ENCODE peak calls at places on chromosomes 2 and 18, in six cellular contexts. One of them, this sample, is unnamed.

GRCh38 chr18:37138456-37138855 is 309.5 kb downstream of the KIAA1328 start:
- DNase-seq in tibial nerve: no peak
- DNase-seq in putamen: no peak
- DNase-seq in brain microvascular endothelial cell: no peak
- DNase-seq in fibroblast of the aortic adventitia: no peak
- DNase-seq in neuronal stem cell: no peak
- DNase-seq in this sample: no peak

GRCh38 chr2:160582481-160583161 is 89.0 kb upstream of the RBMS1 start:
- DNase-seq in putamen: no peak
- DNase-seq in tibial nerve: no peak
- DNase-seq in brain microvascular endothelial cell: peak; percentile 73
- DNase-seq in fibroblast of the aortic adventitia: peak; percentile 93
- DNase-seq in neuronal stem cell: peak; percentile 44
- DNase-seq in this sample: peak; percentile 30

GRCh38 chr2:2536416-2537056 is 205.5 kb upstream of the MYT1L start:
- DNase-seq in brain microvascular endothelial cell: no peak
- DNase-seq in neuronal stem cell: no peak
- DNase-seq in tibial nerve: no peak
- DNase-seq in putamen: no peak
- DNase-seq in fibroblast of the aortic adventitia: no peak
- DNase-seq in this sample: peak; percentile 29

GRCh38 chr2:207474871-207475485 is 54.8 kb upstream of the CREB1 start:
- DNase-seq in putamen: peak; percentile 71
- DNase-seq in tibial nerve: peak; percentile 84
- DNase-seq in brain microvascular endothelial cell: peak; percentile 51
- DNase-seq in fibroblast of the aortic adventitia: peak; percentile 84
- DNase-seq in neuronal stem cell: peak; percentile 51
- DNase-seq in this sample: peak; percentile 75

GRCh38 chr2:183260527-183260926 is 136.3 kb downstream of the NUP35 start:
- DNase-seq in brain microvascular endothelial cell: no peak
- DNase-seq in putamen: no peak
- DNase-seq in tibial nerve: no peak
- DNase-seq in neuronal stem cell: no peak
- DNase-seq in fibroblast of the aortic adventitia: no peak
- DNase-seq in this sample: no peak

GRCh38 chr2:156892449-156893335 is 364.8 kb upstream of the GALNT5 start:
- DNase-seq in brain microvascular endothelial cell: peak; percentile 16
- DNase-seq in tibial nerve: peak; percentile 7
- DNase-seq in fibroblast of the aortic adventitia: peak; percentile 48
- DNase-seq in putamen: no peak
- DNase-seq in neuronal stem cell: peak; percentile 41
- DNase-seq in this sample: peak; percentile 69

GRCh38 chr2:111930875-111931274 is 32.5 kb downstream of the MERTK start:
- DNase-seq in neuronal stem cell: no peak
- DNase-seq in putamen: peak; percentile 18
- DNase-seq in tibial nerve: no peak
- DNase-seq in brain microvascular endothelial cell: peak; percentile 35
- DNase-seq in fibroblast of the aortic adventitia: peak; percentile 82
- DNase-seq in this sample: no peak

GRCh38 chr2:43039376-43040080 is 186.9 kb downstream of the ZFP36L2 start:
- DNase-seq in tibial nerve: no peak
- DNase-seq in fibroblast of the aortic adventitia: no peak
- DNase-seq in neuronal stem cell: no peak
- DNase-seq in brain microvascular endothelial cell: no peak
- DNase-seq in putamen: no peak
- DNase-seq in this sample: no peak

GRCh38 chr2:230203110-230203676 is 16.6 kb downstream of the SP110 start:
- DNase-seq in fibroblast of the aortic adventitia: no peak
- DNase-seq in putamen: no peak
- DNase-seq in neuronal stem cell: no peak
- DNase-seq in tibial nerve: no peak
- DNase-seq in brain microvascular endothelial cell: no peak
- DNase-seq in this sample: no peak

GRCh38 chr18:64372850-64373249 is 224.0 kb upstream of the LINC00305 start:
- DNase-seq in fibroblast of the aortic adventitia: no peak
- DNase-seq in tibial nerve: no peak
- DNase-seq in neuronal stem cell: no peak
- DNase-seq in putamen: no peak
- DNase-seq in brain microvascular endothelial cell: no peak
- DNase-seq in this sample: no peak

GRCh38 chr2:229154381-229154780 is 116.7 kb downstream of the PID1 start:
- DNase-seq in fibroblast of the aortic adventitia: peak; percentile 15
- DNase-seq in brain microvascular endothelial cell: peak; percentile 59
- DNase-seq in tibial nerve: no peak
- DNase-seq in putamen: no peak
- DNase-seq in neuronal stem cell: no peak
- DNase-seq in this sample: no peak

GRCh38 chr2:6310186-6310909 is 555.4 kb downstream of the CMPK2 start:
- DNase-seq in fibroblast of the aortic adventitia: no peak
- DNase-seq in brain microvascular endothelial cell: no peak
- DNase-seq in neuronal stem cell: no peak
- DNase-seq in putamen: peak; percentile 19
- DNase-seq in tibial nerve: no peak
- DNase-seq in this sample: no peak

GRCh38 chr18:79118797-79119196 is 49.6 kb downstream of the ATP9B start:
- DNase-seq in fibroblast of the aortic adventitia: no peak
- DNase-seq in putamen: no peak
- DNase-seq in brain microvascular endothelial cell: no peak
- DNase-seq in tibial nerve: no peak
- DNase-seq in neuronal stem cell: no peak
- DNase-seq in this sample: no peak

GRCh38 chr2:48080534-48081316 is 174.4 kb upstream of the FBXO11 start:
- DNase-seq in putamen: peak; percentile 34
- DNase-seq in neuronal stem cell: no peak
- DNase-seq in fibroblast of the aortic adventitia: no peak
- DNase-seq in brain microvascular endothelial cell: no peak
- DNase-seq in tibial nerve: no peak
- DNase-seq in this sample: no peak

GRCh38 chr2:197997083-197997541 is 192.7 kb downstream of the PLCL1 start:
- DNase-seq in fibroblast of the aortic adventitia: no peak
- DNase-seq in neuronal stem cell: no peak
- DNase-seq in putamen: no peak
- DNase-seq in brain microvascular endothelial cell: no peak
- DNase-seq in tibial nerve: no peak
- DNase-seq in this sample: no peak

GRCh38 chr18:2914185-2914584 is 67.4 kb downstream of the EMILIN2 start:
- DNase-seq in putamen: no peak
- DNase-seq in fibroblast of the aortic adventitia: no peak
- DNase-seq in tibial nerve: no peak
- DNase-seq in neuronal stem cell: no peak
- DNase-seq in brain microvascular endothelial cell: no peak
- DNase-seq in this sample: no peak

GRCh38 chr2:113977660-113978523 is 88.0 kb downstream of the ACTR3 start:
- DNase-seq in tibial nerve: peak; percentile 45
- DNase-seq in fibroblast of the aortic adventitia: peak; percentile 57
- DNase-seq in neuronal stem cell: peak; percentile 18
- DNase-seq in putamen: peak; percentile 14
- DNase-seq in brain microvascular endothelial cell: peak; percentile 28
- DNase-seq in this sample: peak; percentile 68

GRCh38 chr2:127661949-127662510 is 13.3 kb downstream of the LIMS2 start:
- DNase-seq in putamen: no peak
- DNase-seq in neuronal stem cell: no peak
- DNase-seq in fibroblast of the aortic adventitia: peak; percentile 69
- DNase-seq in tibial nerve: no peak
- DNase-seq in brain microvascular endothelial cell: no peak
- DNase-seq in this sample: no peak

GRCh38 chr2:166230724-166231070 is 102.9 kb upstream of the SCN1A start:
- DNase-seq in putamen: no peak
- DNase-seq in brain microvascular endothelial cell: no peak
- DNase-seq in tibial nerve: no peak
- DNase-seq in neuronal stem cell: no peak
- DNase-seq in fibroblast of the aortic adventitia: no peak
- DNase-seq in this sample: no peak

GRCh38 chr2:98522854-98523253 is 78.2 kb downstream of the INPP4A start:
- DNase-seq in putamen: no peak
- DNase-seq in fibroblast of the aortic adventitia: no peak
- DNase-seq in tibial nerve: no peak
- DNase-seq in neuronal stem cell: no peak
- DNase-seq in brain microvascular endothelial cell: peak; percentile 32
- DNase-seq in this sample: no peak

GRCh38 chr2:40173276-40173675 is 278.6 kb downstream of the SLC8A1 start:
- DNase-seq in neuronal stem cell: no peak
- DNase-seq in tibial nerve: no peak
- DNase-seq in brain microvascular endothelial cell: no peak
- DNase-seq in fibroblast of the aortic adventitia: no peak
- DNase-seq in putamen: no peak
- DNase-seq in this sample: no peak

GRCh38 chr2:73640537-73640936 is 1.7 kb downstream of the NAT8 start:
- DNase-seq in tibial nerve: no peak
- DNase-seq in brain microvascular endothelial cell: no peak
- DNase-seq in putamen: peak; percentile 3
- DNase-seq in neuronal stem cell: no peak
- DNase-seq in fibroblast of the aortic adventitia: no peak
- DNase-seq in this sample: no peak

GRCh38 chr18:32919799-32920198 is 147.0 kb upstream of the KLHL14 start:
- DNase-seq in fibroblast of the aortic adventitia: peak; percentile 16
- DNase-seq in putamen: no peak
- DNase-seq in neuronal stem cell: peak; percentile 29
- DNase-seq in tibial nerve: no peak
- DNase-seq in brain microvascular endothelial cell: no peak
- DNase-seq in this sample: peak; percentile 55

GRCh38 chr2:200077210-200077650 is 121.8 kb downstream of the MAIP1 start:
- DNase-seq in brain microvascular endothelial cell: peak; percentile 70
- DNase-seq in putamen: no peak
- DNase-seq in fibroblast of the aortic adventitia: peak; percentile 60
- DNase-seq in neuronal stem cell: no peak
- DNase-seq in tibial nerve: no peak
- DNase-seq in this sample: peak; percentile 56

GRCh38 chr2:8847400-8847799 is 10.0 kb upstream of the KIDINS220 start:
- DNase-seq in brain microvascular endothelial cell: no peak
- DNase-seq in fibroblast of the aortic adventitia: peak; percentile 47
- DNase-seq in tibial nerve: no peak
- DNase-seq in putamen: no peak
- DNase-seq in neuronal stem cell: no peak
- DNase-seq in this sample: no peak

GRCh38 chr2:234556848-234557573 is 60.1 kb upstream of the ARL4C start:
- DNase-seq in neuronal stem cell: no peak
- DNase-seq in fibroblast of the aortic adventitia: peak; percentile 35
- DNase-seq in tibial nerve: no peak
- DNase-seq in brain microvascular endothelial cell: peak; percentile 32
- DNase-seq in putamen: no peak
- DNase-seq in this sample: peak; percentile 28

GRCh38 chr18:36757081-36757480 is 71.7 kb downstream of the TPGS2 start:
- DNase-seq in tibial nerve: peak; percentile 65
- DNase-seq in brain microvascular endothelial cell: peak; percentile 49
- DNase-seq in putamen: peak; percentile 52
- DNase-seq in neuronal stem cell: peak; percentile 27
- DNase-seq in fibroblast of the aortic adventitia: peak; percentile 82
- DNase-seq in this sample: peak; percentile 76

GRCh38 chr18:79982736-79983135 is 5.6 kb downstream of the TXNL4A start:
- DNase-seq in brain microvascular endothelial cell: peak; percentile 14
- DNase-seq in neuronal stem cell: no peak
- DNase-seq in tibial nerve: no peak
- DNase-seq in putamen: peak; percentile 63
- DNase-seq in fibroblast of the aortic adventitia: peak; percentile 15
- DNase-seq in this sample: no peak

GRCh38 chr2:88051792-88052191 is 3.8 kb downstream of the KRCC1 start:
- DNase-seq in brain microvascular endothelial cell: no peak
- DNase-seq in tibial nerve: no peak
- DNase-seq in putamen: no peak
- DNase-seq in fibroblast of the aortic adventitia: no peak
- DNase-seq in neuronal stem cell: no peak
- DNase-seq in this sample: no peak

GRCh38 chr2:180670302-180671003 is 310.0 kb upstream of the UBE2E3 start:
- DNase-seq in fibroblast of the aortic adventitia: no peak
- DNase-seq in tibial nerve: no peak
- DNase-seq in brain microvascular endothelial cell: no peak
- DNase-seq in putamen: no peak
- DNase-seq in neuronal stem cell: no peak
- DNase-seq in this sample: no peak

This sample was measured in hepatocyte.